ENCODE peak calls at places on chromosomes 16 and 17, in four cellular contexts. D is GM12878, L is H1, S is HepG2. T is an unnamed sample.

GRCh38 chr16:4392382-4393242 is 21.0 kb downstream of the VASN start:
- DNase-seq in S (no peak), L (peak; percentile 59), D (no peak), T (no peak)

GRCh38 chr17:7867881-7868329 is 10.1 kb downstream of the CYB5D1 start:
- DNase-seq in L (no peak), D (no peak), S (no peak), T (no peak)

GRCh38 chr16:72992142-72992601 is 55.8 kb downstream of the ZFHX3 start:
- DNase-seq in S (no peak), D (no peak), L (no peak), T (no peak)

GRCh38 chr17:42361781-42362186 is 26.5 kb downstream of the STAT3 start:
- DNase-seq in L (no peak), S (peak; percentile 34), D (no peak), T (no peak)

GRCh38 chr16:30016555-30017276 is 5.9 kb upstream of the DOC2A start:
- DNase-seq in S (peak; percentile 44), L (no peak), D (no peak), T (no peak)

GRCh38 chr17:50872710-50873424 is 6.7 kb upstream of the TOB1 start:
- DNase-seq in D (no peak), S (no peak), L (no peak), T (no peak)

GRCh38 chr17:77527836-77528505 is 387.2 kb downstream of the SEC14L1 start:
- DNase-seq in L (no peak), D (no peak), S (no peak), T (no peak)

GRCh38 chr17:43877451-43878155 is 29.7 kb downstream of the MPP2 start:
- DNase-seq in S (no peak), L (no peak), D (no peak), T (no peak)

GRCh38 chr17:40209404-40210093 is 9.6 kb upstream of the WIPF2 start:
- DNase-seq in L (no peak), D (no peak), S (no peak), T (no peak)

GRCh38 chr17:17944743-17945142 is 27.5 kb downstream of the TOM1L2 start:
- DNase-seq in S (no peak), L (no peak), D (no peak), T (no peak)

GRCh38 chr16:56345406-56346050 is 79.8 kb downstream of the AMFR start:
- DNase-seq in L (no peak), S (no peak), D (no peak), T (no peak)

GRCh38 chr16:75550211-75550662 is 5.8 kb downstream of the TMEM231 start:
- DNase-seq in D (peak; percentile 69), L (peak; percentile 58), S (peak; percentile 58), T (peak; percentile 56)

GRCh38 chr17:21223086-21223485 is 9.1 kb upstream of the TMEM11 start:
- DNase-seq in L (no peak), S (no peak), D (no peak), T (no peak)

GRCh38 chr17:42288985-42289862 is 926 bp downstream of the STAT5A start:
- DNase-seq in L (no peak), D (no peak), S (no peak), T (no peak)

GRCh38 chr16:67516296-67517177 is 12.1 kb upstream of the RIPOR1 start:
- DNase-seq in S (no peak), D (no peak), L (no peak), T (no peak)
- TF ChIP-seq SP1 in S (no peak), D (no peak), L (no peak), T (no peak)

GRCh38 chr17:67606896-67607604 is 110.7 kb upstream of the NOL11 start:
- DNase-seq in L (no peak), D (no peak), S (no peak), T (no peak)

GRCh38 chr17:67606471-67606870 is 111.3 kb upstream of the NOL11 start:
- DNase-seq in S (no peak), D (no peak), L (no peak), T (no peak)

GRCh38 chr17:67613961-67614360 is 103.8 kb upstream of the NOL11 start:
- DNase-seq in L (no peak), D (no peak), S (no peak), T (no peak)

GRCh38 chr17:67608691-67609090 is 109.0 kb upstream of the NOL11 start:
- DNase-seq in L (no peak), D (no peak), S (no peak), T (no peak)

DNA sequence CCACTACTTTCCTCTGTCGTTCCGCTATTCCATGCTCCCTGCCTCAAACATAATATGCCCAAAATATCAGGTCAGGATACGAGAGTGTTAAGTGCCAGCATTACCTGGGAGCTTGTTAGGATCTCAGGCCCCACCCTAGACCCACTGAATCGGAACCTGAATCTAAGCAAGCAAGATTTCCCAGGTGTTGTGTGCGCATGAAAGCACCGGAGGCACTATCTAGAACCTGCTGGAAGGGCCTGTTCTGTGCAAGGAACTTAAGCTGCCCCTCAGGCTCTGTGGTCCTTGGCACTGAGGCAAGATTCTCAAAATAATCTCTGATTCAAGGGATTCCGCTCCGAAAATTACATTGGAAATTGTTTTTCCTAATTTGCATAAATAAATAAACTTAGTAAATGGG is 107.7 kb upstream of the NOL11 start:
- DNase-seq in S (no peak), L (no peak), D (no peak), T (no peak)
- TF ChIP-seq SUZ12 in S (no peak), L (no peak), D (no peak), T (no peak)

DNA sequence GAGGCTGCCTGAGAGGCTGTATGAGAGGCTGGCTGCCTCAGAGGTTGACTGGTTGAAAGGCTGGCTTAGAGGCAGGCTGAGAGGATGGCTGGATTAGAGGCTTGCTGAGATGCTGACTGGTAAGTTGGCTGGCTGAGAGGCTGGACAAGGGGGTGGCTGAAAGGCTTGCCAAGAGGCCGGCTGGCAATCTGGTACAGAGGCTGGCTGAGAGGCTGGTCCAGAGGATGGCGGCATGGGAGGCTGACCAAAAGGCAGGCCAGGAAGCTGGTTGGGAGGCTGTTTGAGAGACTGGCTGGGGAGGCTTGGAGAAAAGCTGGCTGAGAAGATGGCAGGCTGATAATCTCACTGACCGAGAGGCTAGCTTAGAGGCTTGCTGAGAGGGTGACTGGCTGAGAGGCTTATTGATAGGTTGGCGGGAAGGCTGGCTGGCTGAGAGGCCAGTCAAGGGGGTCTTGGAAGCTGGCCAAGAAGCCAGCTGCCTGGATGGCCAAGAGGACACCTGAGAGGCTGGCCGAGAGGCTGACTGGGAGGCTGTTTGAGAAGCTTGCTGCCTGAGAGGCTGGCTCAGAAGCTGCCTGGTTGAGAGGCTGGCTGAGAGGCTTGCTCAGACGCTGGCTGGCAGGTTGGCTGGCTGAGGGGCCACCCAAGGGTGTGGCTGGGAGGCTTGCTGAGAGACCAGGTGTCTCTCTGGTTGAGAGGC is 34.2 kb upstream of the ACSM2B start:
- DNase-seq in D (no peak), L (no peak), S (peak; percentile 27), T (no peak)
- TF ChIP-seq SP1 in D (no peak), L (no peak), S (no peak), T (no peak)

DNA sequence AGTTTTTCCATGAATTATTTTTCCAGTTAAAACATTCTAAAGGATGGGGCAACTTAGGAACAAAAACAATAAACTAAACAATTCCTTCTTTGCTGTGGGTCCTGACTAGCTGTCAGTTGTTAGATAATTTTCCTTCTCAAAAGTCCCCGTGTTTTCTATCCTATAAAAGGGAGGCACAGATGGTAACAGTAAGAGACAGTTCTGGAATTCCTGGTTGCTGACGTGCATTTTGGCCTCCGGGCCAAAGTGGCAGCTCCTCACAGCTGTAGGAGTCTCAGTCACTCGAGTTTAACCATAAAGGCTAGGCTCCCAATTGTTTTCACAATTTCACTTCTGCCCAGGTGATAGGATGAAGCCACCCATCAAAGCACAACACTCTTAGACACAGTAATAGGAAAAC is 77.0 kb upstream of the ZNF423 start:
- DNase-seq in L (no peak), S (no peak), D (no peak), T (no peak)
- TF ChIP-seq SUZ12 in L (no peak), S (no peak), D (no peak), T (no peak)